ENCODE peak calls at places on chromosomes 16 and 17, in seven cellular contexts. W, G, D, K, X, T and N are unnamed samples.

GRCh38 chr17:76082326-76083251 is 3.6 kb downstream of the ZACN start:
- DNase-seq in W (no peak), T (no peak), D (peak), G (no peak), X (no peak), K (no peak), N (no peak)

GRCh38 chr17:59572301-59572924 is 7.0 kb downstream of the DHX40 start:
- DNase-seq in T (no peak), D (no peak), W (no peak), K (no peak), X (no peak), G (no peak), N (no peak)

GRCh38 chr17:67642488-67642887 is 75.2 kb upstream of the NOL11 start:
- DNase-seq in G (no peak), W (no peak), X (no peak), T (no peak), D (no peak), K (no peak), N (no peak)

GRCh38 chr17:51371732-51372151 is 111.4 kb downstream of the UTP18 start:
- DNase-seq in X (peak), T (no peak), G (no peak), D (no peak), W (peak), K (no peak), N (no peak)

GRCh38 chr16:57761957-57762356 is 26.4 kb downstream of the KATNB1 start:
- DNase-seq in D (no peak), X (no peak), G (no peak), K (no peak), T (no peak), W (no peak), N (peak)

GRCh38 chr16:74561626-74562025 is 45.3 kb downstream of the GLG1 start:
- DNase-seq in K (no peak), W (no peak), X (no peak), T (no peak), G (no peak), D (no peak), N (no peak)

GRCh38 chr16:14333361-14333760 is 262.2 kb downstream of the MRTFB start:
- DNase-seq in W (no peak), G (no peak), T (no peak), D (no peak), K (no peak), X (no peak), N (no peak)

GRCh38 chr17:77188084-77189066 is 47.6 kb downstream of the SEC14L1 start:
- DNase-seq in W (no peak), K (no peak), D (no peak), X (no peak), T (no peak), G (no peak), N (no peak)

GRCh38 chr17:47789611-47790520 is 31.7 kb downstream of the OSBPL7 start:
- DNase-seq in D (peak), K (peak), W (peak), X (no peak), T (no peak), G (peak), N (no peak)

GRCh38 chr17:9959377-9959981 is 54.4 kb upstream of the RCVRN start:
- DNase-seq in X (no peak), D (peak), K (no peak), G (no peak), W (peak), T (peak), N (no peak)

GRCh38 chr17:58534331-58534730 is 19.9 kb upstream of the MTMR4 start:
- DNase-seq in T (no peak), K (no peak), X (no peak), G (no peak), W (no peak), D (no peak), N (no peak)

GRCh38 chr17:58536541-58536940 is 22.1 kb upstream of the MTMR4 start:
- DNase-seq in W (no peak), T (no peak), X (no peak), G (no peak), K (no peak), D (no peak), N (no peak)

GRCh38 chr17:58534901-58535421 is 20.5 kb upstream of the MTMR4 start:
- DNase-seq in G (no peak), K (peak), T (peak), X (no peak), D (no peak), W (no peak), N (no peak)

GRCh38 chr17:58533616-58534188 is 19.3 kb upstream of the MTMR4 start:
- DNase-seq in X (no peak), K (no peak), D (no peak), W (no peak), T (no peak), G (no peak), N (no peak)

GRCh38 chr17:58535431-58535830 is 21.0 kb upstream of the MTMR4 start:
- DNase-seq in T (no peak), W (no peak), G (no peak), K (no peak), X (no peak), D (no peak), N (no peak)
- H3K27ac ChIP-seq in T (peak), W (no peak), G (no peak), K (peak), X (no peak), D (no peak), N (no peak)

GRCh38 chr16:23521965-23522364 is 11.7 kb upstream of the GGA2 start:
- DNase-seq in G (no peak), D (no peak), K (no peak), X (no peak), W (no peak), T (no peak), N (no peak)

GRCh38 chr16:23523321-23523720 is 13.0 kb upstream of the GGA2 start:
- DNase-seq in G (no peak), D (no peak), X (no peak), W (no peak), K (no peak), T (no peak), N (no peak)

GRCh38 chr16:23521037-23521743 is 10.9 kb upstream of the GGA2 start:
- DNase-seq in X (no peak), G (no peak), D (no peak), W (no peak), T (no peak), K (no peak), N (no peak)

GRCh38 chr16:23524886-23525285 is 14.6 kb upstream of the GGA2 start:
- DNase-seq in W (no peak), T (no peak), D (no peak), G (no peak), X (no peak), K (no peak), N (no peak)

GRCh38 chr16:23524001-23524400 is 13.7 kb upstream of the GGA2 start:
- DNase-seq in T (no peak), K (no peak), W (no peak), D (no peak), G (no peak), X (no peak), N (no peak)
- H3K27ac ChIP-seq in T (no peak), K (no peak), W (no peak), D (no peak), G (no peak), X (no peak), N (no peak)

DNA sequence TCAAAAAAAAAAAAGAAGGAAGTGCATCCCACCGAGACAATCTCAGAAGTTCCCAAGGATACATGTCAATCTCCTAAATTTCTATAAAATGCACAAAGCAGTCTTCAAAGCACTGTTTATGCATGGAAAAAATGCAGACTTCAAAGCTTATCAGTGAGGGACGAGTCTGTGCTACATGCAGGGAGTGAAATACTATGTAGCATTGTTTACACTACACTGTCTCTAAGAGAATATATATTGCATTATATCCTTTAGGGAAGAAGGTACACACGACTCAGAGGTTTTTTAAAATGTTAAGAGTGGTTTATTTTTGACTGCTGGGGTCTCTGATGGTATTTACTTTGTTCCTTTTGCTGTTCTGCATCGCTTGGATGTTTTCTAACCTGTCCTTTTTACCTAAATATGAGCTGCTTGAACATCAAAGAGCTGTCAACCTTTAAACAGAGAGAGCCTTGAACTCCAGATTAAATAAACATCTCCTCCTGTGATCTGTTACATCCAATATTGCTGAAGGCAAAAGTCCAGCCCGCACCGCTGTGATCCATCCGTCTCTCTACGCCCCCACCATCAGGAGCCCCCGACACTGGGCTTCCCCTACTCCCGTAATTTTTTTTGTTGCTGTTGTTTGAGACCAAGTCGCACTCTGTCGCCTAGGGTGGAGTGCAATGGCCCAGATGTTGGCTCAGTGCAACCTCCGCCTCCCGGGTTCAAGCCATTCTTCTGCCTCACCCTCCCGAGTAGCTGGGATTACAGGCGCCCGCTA is 1.4 kb downstream of the FBXO31 start:
- DNase-seq in X (no peak), K (no peak), W (no peak), G (peak), D (no peak), T (peak), N (no peak)
- H3K27ac ChIP-seq in X (peak), K (peak), W (no peak), G (peak), D (peak), T (peak), N (no peak)

GRCh38 chr17:40364121-40364861 is at the start of gene GJD3:
- DNase-seq in D (peak), G (no peak), X (no peak), K (peak), W (no peak), T (no peak), N (no peak)
- H3K27ac ChIP-seq in D (no peak), G (no peak), X (no peak), K (peak), W (no peak), T (no peak), N (no peak)

GRCh38 chr16:31474778-31475738 is 3.1 kb downstream of the TGFB1I1 start:
- DNase-seq in D (no peak), G (no peak), W (no peak), K (no peak), X (no peak), T (no peak), N (no peak)

GRCh38 chr16:31473300-31474052 is 1.5 kb downstream of the TGFB1I1 start:
- DNase-seq in T (no peak), D (no peak), X (no peak), K (no peak), W (no peak), G (no peak), N (no peak)

GRCh38 chr16:31472559-31473203 is 729 bp downstream of the TGFB1I1 start:
- DNase-seq in D (peak), X (peak), T (peak), G (peak), W (no peak), K (peak), N (peak)

GRCh38 chr16:31475949-31476304 is 4.0 kb downstream of the TGFB1I1 start:
- DNase-seq in K (no peak), G (peak), W (no peak), D (peak), X (no peak), T (no peak), N (no peak)

GRCh38 chr16:31474173-31474714 is 2.3 kb downstream of the TGFB1I1 start:
- DNase-seq in X (no peak), G (no peak), T (no peak), K (no peak), W (no peak), D (no peak), N (no peak)
- H3K27ac ChIP-seq in X (no peak), G (no peak), T (no peak), K (no peak), W (no peak), D (no peak), N (no peak)